ENCODE peak calls at places on chromosomes 12 and 14, in four cellular contexts. One of them, this sample, is unnamed. For H3K9me3, the result is how much of the 10 kb centered on the place peaks cover.

GRCh38 chr14:100159107-100159864 is at the start of gene DEGS2:
- DNase-seq in ovary: no peak
- DNase-seq in H1: peak
- DNase-seq in aorta: no peak
- DNase-seq in this sample: peak

GRCh38 chr12:28027328-28027727 is 54.8 kb upstream of the PTHLH start:
- DNase-seq in ovary: no peak
- DNase-seq in aorta: no peak
- DNase-seq in H1: no peak
- DNase-seq in this sample: no peak

GRCh38 chr14:60179296-60179924 is 14.2 kb upstream of the DHRS7 start:
- DNase-seq in H1: no peak
- DNase-seq in ovary: no peak
- DNase-seq in aorta: no peak
- DNase-seq in this sample: no peak

GRCh38 chr12:5220835-5221234 is 177.2 kb downstream of the KCNA5 start:
- DNase-seq in aorta: no peak
- DNase-seq in ovary: no peak
- DNase-seq in H1: no peak
- DNase-seq in this sample: no peak

GRCh38 chr14:95696741-95697140 is 10.5 kb downstream of the TCL1B start:
- DNase-seq in ovary: no peak
- DNase-seq in H1: peak
- DNase-seq in aorta: no peak
- DNase-seq in this sample: no peak

GRCh38 chr14:62696261-62696968 is 348.8 kb downstream of the KCNH5 start:
- DNase-seq in aorta: no peak
- DNase-seq in ovary: no peak
- DNase-seq in H1: peak
- DNase-seq in this sample: no peak

GRCh38 chr14:101480747-101481530 is 80.4 kb upstream of the DIO3 start:
- DNase-seq in aorta: no peak
- DNase-seq in H1: no peak
- DNase-seq in ovary: peak
- DNase-seq in this sample: no peak

GRCh38 chr12:7905071-7905470 is 30.9 kb downstream of the SLC2A3 start:
- DNase-seq in ovary: no peak
- DNase-seq in H1: no peak
- DNase-seq in aorta: no peak
- DNase-seq in this sample: no peak

GRCh38 chr12:69708649-69709048 is 9.5 kb upstream of the BEST3 start:
- DNase-seq in ovary: no peak
- DNase-seq in aorta: no peak
- DNase-seq in H1: no peak
- DNase-seq in this sample: no peak

GRCh38 chr14:39029789-39030188 is 73.2 kb downstream of the SEC23A start:
- DNase-seq in H1: no peak
- DNase-seq in ovary: no peak
- DNase-seq in aorta: no peak
- DNase-seq in this sample: no peak

GRCh38 chr14:101022121-101022520 is 118.6 kb upstream of the RTL1 start:
- DNase-seq in H1: no peak
- DNase-seq in aorta: no peak
- DNase-seq in ovary: peak
- DNase-seq in this sample: no peak

GRCh38 chr12:67367843-67368242 is 98.7 kb downstream of the CAND1 start:
- DNase-seq in ovary: no peak
- DNase-seq in H1: no peak
- DNase-seq in aorta: no peak
- DNase-seq in this sample: no peak

GRCh38 chr14:22836301-22837058 is at the start of gene MMP14:
- DNase-seq in H1: peak
- DNase-seq in ovary: peak
- DNase-seq in aorta: peak
- DNase-seq in this sample: no peak

GRCh38 chr12:14373202-14373601 is 7.7 kb downstream of the ATF7IP start:
- DNase-seq in ovary: no peak
- DNase-seq in H1: no peak
- DNase-seq in aorta: no peak
- DNase-seq in this sample: no peak

GRCh38 chr14:52789118-52789517 is 2.3 kb downstream of the GNPNAT1 start:
- DNase-seq in aorta: no peak
- DNase-seq in ovary: no peak
- DNase-seq in H1: no peak
- DNase-seq in this sample: no peak

GRCh38 chr14:68592948-68593347 is 199.9 kb downstream of the ZFP36L1 start:
- DNase-seq in aorta: no peak
- DNase-seq in ovary: no peak
- DNase-seq in H1: no peak
- DNase-seq in this sample: no peak

GRCh38 chr14:69917287-69917686 is 38.1 kb downstream of the SMOC1 start:
- DNase-seq in H1: no peak
- DNase-seq in ovary: no peak
- DNase-seq in aorta: no peak
- DNase-seq in this sample: no peak

GRCh38 chr12:72228424-72228823 is 43.7 kb upstream of the TRHDE start:
- DNase-seq in H1: no peak
- DNase-seq in aorta: no peak
- DNase-seq in ovary: no peak
- DNase-seq in this sample: no peak

GRCh38 chr12:53300187-53300586 is 692 bp downstream of the MYG1 start:
- DNase-seq in aorta: no peak
- DNase-seq in H1: no peak
- DNase-seq in ovary: no peak
- DNase-seq in this sample: no peak

GRCh38 chr12:52691076-52691764 is 11.0 kb upstream of the KRT1 start:
- DNase-seq in aorta: no peak
- DNase-seq in ovary: peak
- DNase-seq in H1: peak
- DNase-seq in this sample: peak

GRCh38 chr14:68248481-68249255 is 429.1 kb downstream of the RAD51B start:
- DNase-seq in aorta: peak
- DNase-seq in H1: peak
- DNase-seq in ovary: peak
- DNase-seq in this sample: peak

GRCh38 chr12:53751336-53752191 is at the start of gene CISTR:
- DNase-seq in H1: peak
- DNase-seq in ovary: peak
- DNase-seq in aorta: no peak
- DNase-seq in this sample: peak

GRCh38 chr12:42386310-42386709 is 60.3 kb downstream of the PPHLN1 start:
- DNase-seq in ovary: no peak
- DNase-seq in H1: no peak
- DNase-seq in aorta: no peak
- DNase-seq in this sample: no peak

GRCh38 chr14:35121026-35121886 is 534 bp downstream of the PPP2R3C start:
- DNase-seq in H1: no peak
- DNase-seq in ovary: no peak
- DNase-seq in aorta: peak
- DNase-seq in this sample: no peak

GRCh38 chr14:100104523-100105300 is 39.5 kb downstream of the EVL start:
- DNase-seq in H1: no peak
- DNase-seq in aorta: no peak
- DNase-seq in ovary: no peak
- DNase-seq in this sample: no peak

GRCh38 chr12:131828671-131829350 is 618 bp downstream of the MMP17 start:
- DNase-seq in ovary: no peak
- DNase-seq in aorta: no peak
- DNase-seq in H1: no peak
- DNase-seq in this sample: no peak
- H3K4me3 ChIP-seq in ovary: peak
- H3K4me3 ChIP-seq in aorta: no peak
- H3K4me3 ChIP-seq in H1: peak
- H3K4me3 ChIP-seq in this sample: no peak

GRCh38 chr14:20686386-20687143 is 2.0 kb upstream of the ANG start:
- DNase-seq in H1: no peak
- DNase-seq in aorta: no peak
- DNase-seq in ovary: no peak
- DNase-seq in this sample: no peak

GRCh38 chr14:20684662-20685456 is 499 bp downstream of the RNASE4 start:
- DNase-seq in aorta: peak
- DNase-seq in H1: no peak
- DNase-seq in ovary: peak
- DNase-seq in this sample: no peak

GRCh38 chr14:20690848-20691640 is 2.5 kb downstream of the ANG start:
- DNase-seq in H1: peak
- DNase-seq in ovary: no peak
- DNase-seq in aorta: no peak
- DNase-seq in this sample: peak

GRCh38 chr14:20688167-20688839 is at the start of gene ANG:
- DNase-seq in aorta: no peak
- DNase-seq in ovary: no peak
- DNase-seq in H1: no peak
- DNase-seq in this sample: no peak

GRCh38 chr14:20687362-20688166 is 1.0 kb upstream of the ANG start:
- DNase-seq in H1: no peak
- DNase-seq in aorta: no peak
- DNase-seq in ovary: no peak
- DNase-seq in this sample: no peak
- H3K27ac ChIP-seq in H1: no peak
- H3K27ac ChIP-seq in aorta: no peak
- H3K27ac ChIP-seq in ovary: no peak
- H3K27ac ChIP-seq in this sample: no peak

GRCh38 chr14:106455026-106455425 is 928.6 kb downstream of the TMEM121 start:
- DNase-seq in aorta: no peak
- DNase-seq in ovary: no peak
- DNase-seq in H1: no peak
- DNase-seq in this sample: no peak

GRCh38 chr14:106459971-106460730 is 933.8 kb downstream of the TMEM121 start:
- DNase-seq in ovary: no peak
- DNase-seq in aorta: no peak
- DNase-seq in H1: no peak
- DNase-seq in this sample: peak

GRCh38 chr14:106460916-106461315 is 934.5 kb downstream of the TMEM121 start:
- DNase-seq in ovary: no peak
- DNase-seq in H1: no peak
- DNase-seq in aorta: no peak
- DNase-seq in this sample: no peak
- H3K9me3 ChIP-seq in ovary: under half
- H3K9me3 ChIP-seq in H1: under half
- H3K9me3 ChIP-seq in aorta: under half
- H3K9me3 ChIP-seq in this sample: under half

GRCh38 chr12:113416091-113416754 is 6.0 kb upstream of the SDSL start:
- DNase-seq in ovary: no peak
- DNase-seq in aorta: peak
- DNase-seq in H1: no peak
- DNase-seq in this sample: no peak
- H3K4me3 ChIP-seq in ovary: no peak
- H3K4me3 ChIP-seq in aorta: no peak
- H3K4me3 ChIP-seq in H1: no peak
- H3K4me3 ChIP-seq in this sample: no peak

This sample was measured in CD4-positive, alpha-beta memory T cell.